ENCODE peak calls at places on chromosomes 2 and 18, in six cellular contexts. O is A549, A is HCT116, B is HepG2, H is K562, Z is GM12878. G is an unnamed sample.

GRCh38 chr2:95329891-95330822 is 33.0 kb downstream of the KCNIP3 start:
- DNase-seq in O (no peak), H (no peak), A (no peak), B (no peak), Z (no peak), G (no peak)

GRCh38 chr2:160784034-160784433 is 290.4 kb upstream of the RBMS1 start:
- DNase-seq in B (no peak), O (no peak), H (no peak), Z (no peak), A (peak; percentile 1), G (no peak)

GRCh38 chr2:26807788-26808460 is 22.1 kb downstream of the CENPA start:
- DNase-seq in H (no peak), A (no peak), B (no peak), O (no peak), Z (no peak), G (no peak)

GRCh38 chr2:152098798-152099654 is at the start of gene CACNB4:
- DNase-seq in B (no peak), O (peak; percentile 13), A (no peak), Z (no peak), H (no peak), G (peak; percentile 27)

GRCh38 chr2:75787532-75788132 is 76.9 kb upstream of the GCFC2 start:
- DNase-seq in Z (no peak), O (no peak), B (peak; percentile 44), A (peak; percentile 10), H (peak; percentile 19), G (no peak)

GRCh38 chr2:108423502-108424251 is 25.3 kb upstream of the GCC2 start:
- DNase-seq in Z (no peak), H (no peak), B (peak; percentile 94), O (no peak), A (no peak), G (no peak)

GRCh38 chr2:143070688-143071087 is 58.5 kb upstream of the ARHGAP15 start:
- DNase-seq in O (no peak), Z (no peak), A (no peak), B (no peak), H (no peak), G (no peak)

GRCh38 chr2:23568257-23569190 is 183.5 kb downstream of the KLHL29 start:
- DNase-seq in A (no peak), Z (no peak), O (no peak), H (no peak), B (no peak), G (no peak)

GRCh38 chr18:44733069-44733753 is 52.5 kb downstream of the SETBP1 start:
- DNase-seq in O (peak; percentile 10), H (no peak), B (no peak), A (no peak), Z (no peak), G (no peak)

GRCh38 chr18:40371673-40372072 is 1583.4 kb upstream of the PIK3C3 start:
- DNase-seq in B (no peak), O (no peak), Z (no peak), H (no peak), A (no peak), G (no peak)

GRCh38 chr18:9090578-9090977 is 11.9 kb upstream of the NDUFV2 start:
- DNase-seq in B (no peak), Z (no peak), H (no peak), O (no peak), A (no peak), G (no peak)

GRCh38 chr18:9087144-9087543 is 15.4 kb upstream of the NDUFV2 start:
- DNase-seq in H (no peak), O (no peak), Z (no peak), B (no peak), A (no peak), G (no peak)

GRCh38 chr18:9086015-9086414 is 16.5 kb upstream of the NDUFV2 start:
- DNase-seq in Z (no peak), H (no peak), O (no peak), A (no peak), B (no peak), G (no peak)

GRCh38 chr18:9086624-9087023 is 15.9 kb upstream of the NDUFV2 start:
- DNase-seq in H (no peak), O (no peak), B (no peak), Z (no peak), A (no peak), G (no peak)

DNA sequence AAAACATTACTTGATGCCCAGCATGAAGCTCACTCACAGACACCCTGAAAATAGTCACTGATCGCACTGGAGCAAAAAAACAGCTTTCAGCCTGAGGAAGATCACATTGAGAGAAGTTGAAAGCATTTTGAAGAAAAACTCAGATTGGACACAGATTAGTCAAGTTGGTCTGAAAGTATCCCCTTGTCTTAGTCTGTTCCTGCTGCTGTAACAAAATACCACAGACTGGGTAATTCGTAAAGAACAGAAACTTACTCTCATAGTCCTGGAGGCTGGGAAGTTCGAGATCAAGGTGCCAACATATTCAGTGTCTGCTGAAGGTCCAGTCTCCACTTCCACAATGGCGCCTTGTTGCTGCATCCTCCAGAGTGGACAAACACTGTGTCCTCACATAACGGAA is 14.2 kb upstream of the NDUFV2 start:
- DNase-seq in B (no peak), Z (no peak), O (no peak), H (no peak), A (no peak), G (no peak)
- TF ChIP-seq MAX in B (no peak), Z (no peak), O (no peak), H (no peak), A (no peak), G (no peak)

GRCh38 chr2:168529054-168529833 is 73.2 kb downstream of the CERS6 start:
- DNase-seq in A (no peak), Z (no peak), B (no peak), H (no peak), O (no peak), G (no peak)
- H3K4me2 ChIP-seq in A (no peak overlapping the region), Z (no peak overlapping the region), B (no peak overlapping the region), H (peak overlapping the region; percentile 19), O (peak overlapping the region; percentile 36), G (no peak overlapping the region)

GRCh38 chr2:216681683-216682082 is 13.7 kb downstream of the IGFBP5 start:
- DNase-seq in H (no peak), Z (no peak), A (no peak), B (no peak), O (no peak), G (no peak)

GRCh38 chr2:216685327-216685875 is 9.9 kb downstream of the IGFBP5 start:
- DNase-seq in A (no peak), H (no peak), O (no peak), Z (no peak), B (no peak), G (no peak)

GRCh38 chr2:216680951-216681629 is 14.3 kb downstream of the IGFBP5 start:
- DNase-seq in O (no peak), H (no peak), A (no peak), Z (no peak), B (no peak), G (no peak)

GRCh38 chr2:216687111-216687510 is 8.2 kb downstream of the IGFBP5 start:
- DNase-seq in O (no peak), H (no peak), B (no peak), A (no peak), Z (no peak), G (no peak)

GRCh38 chr2:216683846-216684245 is 11.5 kb downstream of the IGFBP5 start:
- DNase-seq in H (no peak), O (no peak), A (no peak), B (peak; percentile 61), Z (no peak), G (no peak)
- TF ChIP-seq CEBPB in H (peak; percentile 72), O (peak; percentile 90), A (no peak), B (peak; percentile 99), Z (no peak), G (no peak)

GRCh38 chr2:217899231-217900009 is 103.4 kb downstream of the TNS1 start:
- DNase-seq in O (peak; percentile 86), B (peak; percentile 86), H (peak; percentile 79), Z (no peak), A (peak; percentile 27), G (peak; percentile 71)
- TF ChIP-seq MAX in O (no peak), B (peak; percentile 75), H (no peak), Z (no peak), A (no peak), G (no peak)

G was measured in H1.